ENCODE peak calls at places on chromosome 11, in five cellular contexts. T is dorsolateral prefrontal cortex, I is T-cell, M is breast epithelium, L is HFF-Myc. O is an unnamed sample.

GRCh38 chr11:112596324-112596723 is 335.7 kb upstream of the PLET1 start:
- DNase-seq in T (no peak), I (no peak), M (no peak), L (no peak), O (no peak)

GRCh38 chr11:1307163-1307870 is 2.1 kb downstream of the TOLLIP start:
- DNase-seq in T (no peak), I (no peak), M (no peak), L (no peak), O (no peak)

GRCh38 chr11:30445056-30445455 is 122.2 kb downstream of the ARL14EP start:
- DNase-seq in T (no peak), I (no peak), M (no peak), L (no peak), O (no peak)

GRCh38 chr11:117271208-117271607 is 19.9 kb upstream of the BACE1-AS start:
- DNase-seq in T (no peak), I (no peak), M (no peak), L (no peak), O (no peak)

GRCh38 chr11:94539420-94539819 is 4.3 kb upstream of the FUT4 start:
- DNase-seq in T (no peak), I (no peak), M (no peak), L (no peak), O (no peak)

GRCh38 chr11:25211635-25212251 is 714.9 kb downstream of the LUZP2 start:
- DNase-seq in T (no peak), I (no peak), M (no peak), L (no peak), O (no peak)

GRCh38 chr11:95520765-95521542 is 268.6 kb downstream of the FAM76B start:
- DNase-seq in T (no peak), I (no peak), M (peak), L (no peak), O (no peak)

GRCh38 chr11:79236541-79236971 is 204.3 kb downstream of the TENM4 start:
- DNase-seq in T (no peak), I (no peak), M (peak), L (peak), O (no peak)

GRCh38 chr11:11320820-11321219 is 32.2 kb downstream of the CSNK2A3 start:
- DNase-seq in T (no peak), I (no peak), M (no peak), L (no peak), O (no peak)

GRCh38 chr11:130068986-130069683 is 559 bp upstream of the APLP2 start:
- DNase-seq in T (peak), I (peak), M (peak), L (peak), O (no peak)

GRCh38 chr11:47004595-47005033 is 68.1 kb downstream of the CSTPP1 start:
- DNase-seq in T (peak), I (no peak), M (peak), L (peak), O (no peak)

GRCh38 chr11:88326112-88326511 is 11.4 kb downstream of the CTSC start:
- DNase-seq in T (no peak), I (no peak), M (no peak), L (no peak), O (no peak)

GRCh38 chr11:14443642-14444041 is 56.0 kb downstream of the COPB1 start:
- DNase-seq in T (no peak), I (no peak), M (no peak), L (no peak), O (no peak)

GRCh38 chr11:113675565-113675964 is 30.5 kb downstream of the TMPRSS5 start:
- DNase-seq in T (no peak), I (no peak), M (no peak), L (no peak), O (no peak)

GRCh38 chr11:65316979-65317786 is 2.5 kb downstream of the CDC42EP2 start:
- DNase-seq in T (no peak), I (no peak), M (peak), L (peak), O (no peak)

GRCh38 chr11:92920295-92920694 is 49.2 kb upstream of the MTNR1B start:
- DNase-seq in T (no peak), I (no peak), M (no peak), L (no peak), O (no peak)

O was measured in immature natural killer cell.